ENCODE peak calls at places on chromosomes 12 and 14, in four cellular contexts. Y is astrocyte of the spinal cord, A is progenitor cell of endocrine pancreas, D is choroid plexus epithelial cell. Q is an unnamed sample.

GRCh38 chr12:31245822-31246469 is 80.0 kb downstream of the SINHCAF start:
- DNase-seq in Y (no peak), A (no peak), D (peak), Q (no peak)

GRCh38 chr12:77214136-77214535 is 148.8 kb upstream of the E2F7 start:
- DNase-seq in Y (peak), A (no peak), D (no peak), Q (no peak)

GRCh38 chr14:47921133-47921532 is 245.7 kb upstream of the MDGA2 start:
- DNase-seq in Y (no peak), A (no peak), D (no peak), Q (no peak)

GRCh38 chr12:11497995-11498394 is 102.6 kb upstream of the PRB2 start:
- DNase-seq in Y (no peak), A (no peak), D (no peak), Q (no peak)

GRCh38 chr12:101875112-101875961 is 2.0 kb upstream of the DRAM1 start:
- DNase-seq in Y (peak), A (no peak), D (peak), Q (no peak)

GRCh38 chr12:112812598-112813406 is 21.3 kb downstream of the RPH3A start:
- DNase-seq in Y (no peak), A (no peak), D (peak), Q (no peak)

GRCh38 chr12:52280796-52281560 is 6.5 kb downstream of the KRT86 start:
- DNase-seq in Y (peak), A (no peak), D (peak), Q (no peak)

GRCh38 chr12:85877459-85877858 is 3.4 kb downstream of the NTS start:
- DNase-seq in Y (no peak), A (no peak), D (no peak), Q (no peak)

GRCh38 chr12:27437839-27438238 is 8.7 kb upstream of the SMCO2 start:
- DNase-seq in Y (no peak), A (no peak), D (no peak), Q (no peak)

DNA sequence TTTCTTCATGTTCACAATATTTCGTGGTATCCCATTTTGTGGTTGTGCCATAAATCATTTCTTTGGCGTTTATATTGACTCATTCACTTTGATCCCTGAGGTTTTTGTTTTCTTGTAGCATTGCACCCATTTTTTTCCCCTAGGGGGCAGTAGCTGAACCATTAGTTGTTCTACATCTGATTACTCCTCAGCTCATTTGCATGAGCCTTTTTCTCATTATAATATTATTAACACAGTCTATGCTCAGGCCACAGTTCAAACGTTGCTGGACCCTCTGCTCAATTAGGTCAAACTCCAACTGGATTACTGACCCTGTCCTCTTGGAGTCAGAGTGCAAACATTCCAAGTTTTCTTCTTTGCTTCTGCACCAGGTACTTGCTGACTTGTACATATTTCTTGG is 475.4 kb upstream of the SEL1L start:
- DNase-seq in Y (no peak), A (no peak), D (no peak), Q (no peak)
- TF ChIP-seq CTCF in Y (no peak), A (peak), D (no peak), Q (no peak)

GRCh38 chr14:37565550-37565949 is 29.5 kb downstream of the FOXA1 start:
- DNase-seq in Y (no peak), A (no peak), D (no peak), Q (no peak)
- TF ChIP-seq CTCF in Y (peak), A (peak), D (peak), Q (no peak)

GRCh38 chr14:103886304-103887169 is 39.2 kb upstream of the PPP1R13B start:
- DNase-seq in Y (no peak), A (no peak), D (peak), Q (no peak)
- TF ChIP-seq CTCF in Y (peak), A (peak), D (peak), Q (no peak)

GRCh38 chr12:123892853-123893252 is 79.8 kb downstream of the CCDC92 start:
- DNase-seq in Y (no peak), A (no peak), D (no peak), Q (no peak)

GRCh38 chr12:123890536-123890902 is 82.1 kb downstream of the CCDC92 start:
- DNase-seq in Y (no peak), A (no peak), D (no peak), Q (no peak)

GRCh38 chr12:123892180-123892559 is 80.5 kb downstream of the CCDC92 start:
- DNase-seq in Y (no peak), A (no peak), D (no peak), Q (no peak)

GRCh38 chr12:123891011-123891410 is 81.6 kb downstream of the CCDC92 start:
- DNase-seq in Y (no peak), A (no peak), D (no peak), Q (no peak)

DNA sequence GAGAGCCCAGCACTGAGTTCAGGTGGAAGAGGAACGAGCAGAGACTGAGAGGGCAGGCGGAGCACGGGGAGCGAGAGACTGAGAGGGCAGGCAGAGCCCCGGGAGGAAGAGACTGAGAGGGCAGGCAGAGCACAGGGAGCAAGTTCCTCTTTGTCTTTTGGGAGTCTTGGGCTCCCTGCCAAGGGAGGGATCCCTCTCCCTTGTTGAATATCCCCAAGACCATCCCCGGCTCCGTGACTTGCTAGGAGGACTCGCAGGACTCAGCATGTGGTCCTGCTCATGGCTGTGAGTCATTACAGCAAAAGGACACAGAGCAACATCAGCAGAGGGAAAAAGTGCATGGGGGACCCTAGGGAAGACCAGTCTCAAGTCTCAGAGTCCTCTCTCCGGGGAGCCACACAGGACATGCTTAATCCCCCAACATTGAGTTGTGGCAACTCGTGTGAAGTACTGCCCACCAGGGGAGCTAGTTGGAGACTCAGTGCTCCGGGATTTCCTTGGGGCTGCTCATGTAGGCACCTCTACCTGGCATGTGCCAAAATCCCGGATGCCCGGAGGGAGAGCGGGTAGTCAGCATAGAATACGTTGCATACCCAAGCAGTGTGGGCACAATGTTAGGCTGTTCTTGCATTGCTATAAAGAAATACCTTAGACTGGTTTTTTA is 81.0 kb downstream of the CCDC92 start:
- DNase-seq in Y (peak), A (no peak), D (peak), Q (no peak)
- TF ChIP-seq CTCF in Y (peak), A (no peak), D (peak), Q (no peak)

DNA sequence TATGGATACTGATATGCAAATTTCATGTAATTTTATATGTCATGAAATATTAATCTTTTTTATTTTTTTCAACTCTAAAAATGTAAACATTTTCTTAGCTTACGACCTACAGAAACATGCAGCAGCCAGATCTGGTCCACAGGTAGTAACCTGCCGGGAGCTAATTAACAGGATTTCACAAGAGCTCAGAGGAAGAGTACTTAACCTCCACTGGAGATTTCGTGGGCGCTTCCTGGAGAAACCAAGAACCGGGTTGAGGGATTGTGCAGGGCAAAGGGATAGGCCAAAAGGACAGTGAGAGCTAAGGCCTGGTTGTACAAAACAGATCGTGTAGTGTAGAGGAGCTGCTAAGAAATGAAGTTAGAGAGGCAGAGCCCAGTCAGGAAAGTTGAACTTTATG is 315.7 kb downstream of the PAWR start:
- DNase-seq in Y (no peak), A (no peak), D (no peak), Q (no peak)
- TF ChIP-seq CTCF in Y (no peak), A (no peak), D (no peak), Q (no peak)

DNA sequence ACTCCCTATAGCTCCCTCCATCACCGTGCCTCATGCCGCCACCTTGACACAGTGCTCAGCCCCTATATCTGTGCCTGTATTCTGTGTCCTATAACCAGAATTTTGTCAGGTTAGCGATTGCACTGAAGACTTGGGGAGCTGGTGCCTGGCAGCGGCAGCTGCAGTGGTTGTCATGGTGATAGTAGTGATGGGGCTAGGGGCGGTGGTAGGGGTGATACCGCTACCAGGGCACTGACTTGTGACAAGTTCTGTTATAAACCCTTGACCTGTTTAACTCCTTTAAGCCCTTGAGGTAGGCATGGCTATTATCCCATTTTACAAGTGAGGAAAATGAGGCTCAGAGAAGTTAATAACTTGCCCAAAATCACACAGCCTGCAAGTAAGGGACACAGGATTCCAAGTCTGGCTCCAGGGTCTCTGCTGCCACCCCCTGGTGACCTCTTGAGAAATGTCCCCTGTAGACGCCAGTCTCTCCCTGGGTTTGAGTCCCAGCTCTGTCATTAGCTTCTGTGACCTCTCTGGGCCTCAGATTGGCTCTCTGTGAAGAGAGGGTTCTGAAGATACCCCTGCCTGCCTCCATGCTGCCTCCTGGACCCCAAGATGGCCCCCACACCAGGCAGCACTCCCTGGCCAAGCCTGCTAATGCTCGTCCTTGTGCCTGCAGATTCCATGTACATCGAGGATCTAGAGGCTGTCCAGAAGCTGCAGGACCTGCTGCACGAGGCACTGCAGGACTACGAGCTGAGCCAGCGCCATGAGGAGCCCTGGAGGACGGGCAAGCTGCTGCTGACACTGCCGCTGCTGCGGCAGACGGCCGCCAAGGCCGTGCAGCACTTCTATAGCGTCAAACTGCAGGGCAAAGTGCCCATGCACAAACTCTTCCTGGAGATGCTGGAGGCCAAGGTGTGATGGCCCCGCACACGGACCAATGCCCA is 121.9 kb downstream of the ESRRB start:
- DNase-seq in Y (no peak), A (no peak), D (no peak), Q (no peak)
- TF ChIP-seq CTCF in Y (no peak), A (peak), D (no peak), Q (no peak)

DNA sequence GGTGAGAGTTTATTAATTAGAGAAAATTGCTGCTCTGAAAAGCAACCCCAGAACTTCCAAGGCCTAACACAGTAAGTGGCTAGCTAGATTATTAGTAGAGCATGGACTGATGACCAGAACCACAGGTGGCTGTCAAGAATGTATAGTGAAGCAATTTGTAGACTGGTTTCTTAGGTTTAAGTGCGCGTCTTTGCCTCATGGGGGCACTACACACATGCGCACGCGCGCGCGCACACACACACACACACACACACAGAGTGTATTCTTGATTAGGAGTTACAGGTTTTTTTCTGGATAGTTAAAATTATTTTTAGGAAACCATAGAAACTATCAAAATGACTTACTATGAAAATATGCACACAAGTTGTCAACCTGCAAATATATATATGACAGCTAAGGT is 66.5 kb downstream of the BHLHE41 start:
- DNase-seq in Y (no peak), A (no peak), D (no peak), Q (no peak)
- TF ChIP-seq CTCF in Y (peak), A (peak), D (peak), Q (no peak)